ENCODE peak calls at places on chromosomes 16 and 17, in four cellular contexts. One of them, this sample, is unnamed.

GRCh38 chr17:2867441-2868424 is 71.5 kb downstream of the RAP1GAP2 start:
- DNase-seq in endothelial cell of umbilical vein: no peak
- DNase-seq in suprapubic skin: no peak
- DNase-seq in GM23338: peak; percentile 90
- DNase-seq in this sample: no peak

GRCh38 chr16:87832759-87833502 is 36.4 kb downstream of the SLC7A5 start:
- DNase-seq in suprapubic skin: no peak
- DNase-seq in endothelial cell of umbilical vein: no peak
- DNase-seq in GM23338: no peak
- DNase-seq in this sample: no peak

GRCh38 chr17:67438669-67439068 is 61.6 kb downstream of the PITPNC1 start:
- DNase-seq in endothelial cell of umbilical vein: no peak
- DNase-seq in GM23338: peak; percentile 50
- DNase-seq in suprapubic skin: no peak
- DNase-seq in this sample: no peak

GRCh38 chr16:62035115-62036092 is 834 bp downstream of the CDH8 start:
- DNase-seq in endothelial cell of umbilical vein: no peak
- DNase-seq in suprapubic skin: no peak
- DNase-seq in GM23338: peak; percentile 84
- DNase-seq in this sample: no peak

GRCh38 chr16:13957197-13958078 is 37.5 kb downstream of the ERCC4 start:
- DNase-seq in GM23338: no peak
- DNase-seq in suprapubic skin: peak; percentile 86
- DNase-seq in endothelial cell of umbilical vein: peak; percentile 91
- DNase-seq in this sample: peak; percentile 89

GRCh38 chr16:85762970-85763369 is 12.1 kb upstream of the C16orf74 start:
- DNase-seq in suprapubic skin: no peak
- DNase-seq in endothelial cell of umbilical vein: no peak
- DNase-seq in GM23338: no peak
- DNase-seq in this sample: no peak

GRCh38 chr16:2969545-2970521 is 685 bp downstream of the PAQR4 start:
- DNase-seq in suprapubic skin: no peak
- DNase-seq in endothelial cell of umbilical vein: peak; percentile 43
- DNase-seq in GM23338: peak; percentile 93
- DNase-seq in this sample: no peak

GRCh38 chr17:56131431-56131830 is 21.8 kb upstream of the ANKFN1 start:
- DNase-seq in endothelial cell of umbilical vein: no peak
- DNase-seq in GM23338: no peak
- DNase-seq in suprapubic skin: no peak
- DNase-seq in this sample: no peak

GRCh38 chr17:57499648-57500049 is 243.3 kb downstream of the MSI2 start:
- DNase-seq in GM23338: no peak
- DNase-seq in endothelial cell of umbilical vein: no peak
- DNase-seq in suprapubic skin: no peak
- DNase-seq in this sample: no peak

GRCh38 chr17:44830359-44831269 is 527 bp upstream of the GJC1 start:
- DNase-seq in endothelial cell of umbilical vein: peak; percentile 29
- DNase-seq in GM23338: peak; percentile 92
- DNase-seq in suprapubic skin: no peak
- DNase-seq in this sample: no peak

GRCh38 chr16:49854227-49855203 is 1.4 kb downstream of the ZNF423 start:
- DNase-seq in endothelial cell of umbilical vein: peak; percentile 25
- DNase-seq in GM23338: peak; percentile 74
- DNase-seq in suprapubic skin: no peak
- DNase-seq in this sample: no peak

GRCh38 chr16:28839899-28840298 is 6.2 kb downstream of the TUFM start:
- DNase-seq in endothelial cell of umbilical vein: no peak
- DNase-seq in suprapubic skin: no peak
- DNase-seq in GM23338: no peak
- DNase-seq in this sample: no peak

GRCh38 chr17:46059457-46059856 is 60.4 kb downstream of the STH start:
- DNase-seq in endothelial cell of umbilical vein: no peak
- DNase-seq in GM23338: no peak
- DNase-seq in suprapubic skin: no peak
- DNase-seq in this sample: no peak

GRCh38 chr16:68984467-68984866 is 121.0 kb upstream of the HAS3 start:
- DNase-seq in suprapubic skin: no peak
- DNase-seq in endothelial cell of umbilical vein: no peak
- DNase-seq in GM23338: no peak
- DNase-seq in this sample: no peak

GRCh38 chr17:40180694-40181093 is 3.4 kb downstream of the RAPGEFL1 start:
- DNase-seq in endothelial cell of umbilical vein: no peak
- DNase-seq in GM23338: no peak
- DNase-seq in suprapubic skin: no peak
- DNase-seq in this sample: no peak

GRCh38 chr16:72427001-72427785 is 255.2 kb upstream of the PMFBP1 start:
- DNase-seq in endothelial cell of umbilical vein: no peak
- DNase-seq in suprapubic skin: no peak
- DNase-seq in GM23338: no peak
- DNase-seq in this sample: no peak

GRCh38 chr16:87186440-87186839 is 130.8 kb downstream of the C16orf95 start:
- DNase-seq in GM23338: peak; percentile 15
- DNase-seq in suprapubic skin: no peak
- DNase-seq in endothelial cell of umbilical vein: peak; percentile 50
- DNase-seq in this sample: no peak

GRCh38 chr16:27232061-27232841 is 28.9 kb downstream of the KDM8 start:
- DNase-seq in suprapubic skin: no peak
- DNase-seq in GM23338: no peak
- DNase-seq in endothelial cell of umbilical vein: no peak
- DNase-seq in this sample: no peak

GRCh38 chr17:12928736-12929135 is 89.1 kb downstream of the ELAC2 start:
- DNase-seq in suprapubic skin: no peak
- DNase-seq in GM23338: peak; percentile 40
- DNase-seq in endothelial cell of umbilical vein: no peak
- DNase-seq in this sample: no peak

GRCh38 chr17:57708401-57708800 is 36.7 kb downstream of the CCDC182 start:
- DNase-seq in GM23338: peak; percentile 32
- DNase-seq in endothelial cell of umbilical vein: no peak
- DNase-seq in suprapubic skin: no peak
- DNase-seq in this sample: no peak

GRCh38 chr17:50196036-50196435 is 5.4 kb downstream of the COL1A1 start:
- DNase-seq in GM23338: no peak
- DNase-seq in endothelial cell of umbilical vein: no peak
- DNase-seq in suprapubic skin: no peak
- DNase-seq in this sample: no peak

GRCh38 chr17:50195196-50195865 is 6.1 kb downstream of the COL1A1 start:
- DNase-seq in endothelial cell of umbilical vein: no peak
- DNase-seq in GM23338: no peak
- DNase-seq in suprapubic skin: no peak
- DNase-seq in this sample: no peak

GRCh38 chr17:50194441-50195195 is 6.8 kb downstream of the COL1A1 start:
- DNase-seq in endothelial cell of umbilical vein: no peak
- DNase-seq in GM23338: no peak
- DNase-seq in suprapubic skin: no peak
- DNase-seq in this sample: no peak

GRCh38 chr17:50198026-50198669 is 3.3 kb downstream of the COL1A1 start:
- DNase-seq in GM23338: peak; percentile 72
- DNase-seq in suprapubic skin: no peak
- DNase-seq in endothelial cell of umbilical vein: peak; percentile 64
- DNase-seq in this sample: no peak

DNA sequence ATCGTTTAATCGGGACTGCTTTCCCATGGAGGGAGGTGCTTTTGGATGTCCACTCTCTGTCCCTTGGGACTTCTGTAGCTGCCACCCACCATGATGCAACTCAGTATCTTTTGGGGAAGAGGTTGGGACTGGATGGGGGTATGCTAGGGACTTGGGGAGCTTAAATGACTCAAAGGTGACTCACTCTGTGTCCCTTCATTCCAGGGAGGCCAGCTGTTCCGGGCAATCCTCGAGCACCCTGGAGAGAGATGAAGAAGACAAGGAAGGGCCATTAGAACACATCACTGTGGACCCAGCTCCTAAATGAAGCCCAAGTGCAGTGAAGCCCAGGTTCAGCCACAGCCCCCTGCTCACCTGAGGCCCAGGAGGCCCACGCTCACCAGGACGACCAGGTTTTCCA is 4.6 kb downstream of the COL1A1 start:
- DNase-seq in suprapubic skin: no peak
- DNase-seq in endothelial cell of umbilical vein: no peak
- DNase-seq in GM23338: no peak
- DNase-seq in this sample: no peak
- H3K36me3 ChIP-seq in suprapubic skin: peaks cover 46% of the 10 kb centered on the region
- H3K36me3 ChIP-seq in endothelial cell of umbilical vein: no peaks in the 10 kb centered on the region
- H3K36me3 ChIP-seq in GM23338: no peaks in the 10 kb centered on the region
- H3K36me3 ChIP-seq in this sample: peaks cover 3% of the 10 kb centered on the region

DNA sequence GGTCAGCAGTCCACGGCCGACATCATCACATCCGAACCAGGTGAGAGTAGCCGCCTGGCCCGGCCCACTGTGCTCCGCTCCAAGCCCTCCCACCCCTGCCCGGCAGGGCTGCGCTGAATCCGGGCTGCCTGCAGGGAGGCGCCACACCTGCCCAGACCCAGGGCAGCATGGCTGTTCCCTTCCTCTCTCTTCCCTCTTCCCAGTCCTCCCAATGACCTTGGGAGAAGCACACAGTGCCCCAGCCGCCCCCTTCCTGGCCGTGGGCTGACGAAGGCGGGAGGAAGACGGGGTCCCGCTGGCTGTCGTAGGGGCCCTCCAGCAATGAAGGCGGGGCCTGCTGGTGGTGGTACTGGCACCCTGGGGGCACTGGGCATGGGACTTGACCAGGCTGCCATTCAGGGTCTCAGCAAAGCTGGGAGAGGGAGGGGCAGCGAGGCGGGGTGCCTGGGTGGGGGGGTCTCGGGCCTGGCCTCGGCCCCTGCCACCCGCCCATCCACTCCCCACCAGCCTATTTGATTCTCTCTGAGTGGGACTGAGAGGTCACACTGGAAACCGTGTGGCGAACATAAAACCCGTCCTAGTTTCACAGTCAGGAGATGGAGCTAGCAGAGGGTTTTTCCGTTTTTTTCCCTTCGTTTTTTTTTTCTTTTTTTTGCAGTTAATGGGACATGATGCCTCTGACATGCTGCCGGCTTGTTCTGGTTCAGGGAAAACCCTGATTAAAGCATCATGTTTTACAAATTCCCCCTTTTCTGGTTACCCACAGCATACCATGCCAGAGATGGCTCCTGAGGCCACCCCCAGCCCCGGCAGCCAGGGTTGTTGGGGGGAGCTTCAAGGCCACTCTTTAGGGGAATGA is 50.6 kb downstream of the BAHCC1 start:
- DNase-seq in suprapubic skin: no peak
- DNase-seq in GM23338: peak; percentile 63
- DNase-seq in endothelial cell of umbilical vein: no peak
- DNase-seq in this sample: no peak
- TF ChIP-seq POLR2AphosphoS5 in suprapubic skin: no peak
- TF ChIP-seq POLR2AphosphoS5 in GM23338: no peak
- TF ChIP-seq POLR2AphosphoS5 in endothelial cell of umbilical vein: no peak
- TF ChIP-seq POLR2AphosphoS5 in this sample: no peak

GRCh38 chr17:80396680-80397387 is 18.1 kb upstream of the ENDOV start:
- DNase-seq in endothelial cell of umbilical vein: no peak
- DNase-seq in suprapubic skin: no peak
- DNase-seq in GM23338: no peak
- DNase-seq in this sample: no peak

GRCh38 chr17:80395402-80396151 is 19.4 kb upstream of the ENDOV start:
- DNase-seq in endothelial cell of umbilical vein: no peak
- DNase-seq in GM23338: peak; percentile 54
- DNase-seq in suprapubic skin: no peak
- DNase-seq in this sample: no peak

GRCh38 chr17:80393491-80393890 is 21.5 kb upstream of the ENDOV start:
- DNase-seq in suprapubic skin: no peak
- DNase-seq in GM23338: no peak
- DNase-seq in endothelial cell of umbilical vein: no peak
- DNase-seq in this sample: no peak

GRCh38 chr17:80393961-80394360 is 21.0 kb upstream of the ENDOV start:
- DNase-seq in suprapubic skin: no peak
- DNase-seq in GM23338: no peak
- DNase-seq in endothelial cell of umbilical vein: no peak
- DNase-seq in this sample: no peak

GRCh38 chr17:80394629-80395216 is 20.2 kb upstream of the ENDOV start:
- DNase-seq in suprapubic skin: no peak
- DNase-seq in endothelial cell of umbilical vein: no peak
- DNase-seq in GM23338: no peak
- DNase-seq in this sample: no peak
- H3K36me3 ChIP-seq in suprapubic skin: peaks cover 49% of the 10 kb centered on the region
- H3K36me3 ChIP-seq in endothelial cell of umbilical vein: peaks cover 13% of the 10 kb centered on the region
- H3K36me3 ChIP-seq in GM23338: no peaks in the 10 kb centered on the region
- H3K36me3 ChIP-seq in this sample: peaks cover under 1% of the 10 kb centered on the region

DNA sequence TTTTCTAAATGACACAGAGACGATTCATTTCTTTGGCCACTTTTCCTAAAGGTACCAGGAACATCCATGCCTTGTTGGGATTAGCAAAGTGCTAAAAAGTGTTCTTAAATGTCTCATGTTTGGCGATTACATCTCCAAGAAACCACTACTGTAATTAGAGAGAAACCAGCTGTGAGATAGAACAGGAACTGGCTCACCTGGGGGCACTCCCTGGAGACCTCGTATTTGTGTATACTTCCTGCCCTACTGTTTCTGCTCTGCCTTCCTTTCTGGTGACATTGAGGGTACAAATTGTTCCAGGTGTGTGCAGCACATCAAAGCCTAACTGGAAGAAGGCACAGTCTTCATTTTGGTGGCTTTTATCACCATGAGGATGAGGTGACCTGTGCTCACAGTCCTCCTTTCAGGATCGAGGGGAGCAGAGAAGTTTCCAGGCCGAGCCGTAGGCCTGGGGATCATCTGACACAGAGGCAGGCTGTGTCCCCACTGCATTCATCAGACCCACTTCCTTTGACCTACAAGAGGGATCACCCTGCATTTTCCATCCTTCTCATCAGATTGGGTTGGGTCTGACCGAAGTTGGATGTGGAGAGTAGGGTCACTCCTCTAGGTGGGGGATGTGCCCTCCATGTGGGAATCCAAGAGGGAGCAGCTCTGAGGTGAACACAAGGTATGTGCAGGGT is 23.7 kb downstream of the CCL4 start:
- DNase-seq in suprapubic skin: no peak
- DNase-seq in GM23338: no peak
- DNase-seq in endothelial cell of umbilical vein: no peak
- DNase-seq in this sample: no peak
- TF ChIP-seq POLR2AphosphoS5 in suprapubic skin: no peak
- TF ChIP-seq POLR2AphosphoS5 in GM23338: no peak
- TF ChIP-seq POLR2AphosphoS5 in endothelial cell of umbilical vein: no peak
- TF ChIP-seq POLR2AphosphoS5 in this sample: no peak

DNA sequence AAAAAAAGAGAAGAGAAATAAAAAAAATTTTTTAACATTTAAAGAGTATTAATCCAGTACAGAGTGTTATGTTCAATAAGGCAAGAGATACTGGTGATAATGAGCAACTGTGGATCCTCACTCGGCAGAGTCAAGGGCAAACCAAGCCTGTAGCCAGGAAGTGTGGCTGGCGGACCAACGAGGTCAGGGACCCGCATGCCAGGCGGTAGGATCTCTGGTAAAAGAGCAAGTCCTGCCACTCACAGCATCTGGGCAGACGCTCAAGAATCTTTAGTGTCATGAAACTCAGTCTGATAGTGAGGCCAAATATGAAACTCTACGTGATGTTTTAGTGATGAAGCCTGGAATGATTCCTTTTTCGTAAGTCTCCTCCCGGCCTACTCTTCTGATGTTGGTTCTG is 8.3 kb upstream of the GEMIN4 start:
- DNase-seq in suprapubic skin: no peak
- DNase-seq in GM23338: no peak
- DNase-seq in endothelial cell of umbilical vein: no peak
- DNase-seq in this sample: no peak
- H3K36me3 ChIP-seq in suprapubic skin: peaks cover 73% of the 10 kb centered on the region
- H3K36me3 ChIP-seq in GM23338: peaks cover 25% of the 10 kb centered on the region
- H3K36me3 ChIP-seq in endothelial cell of umbilical vein: peaks cover 13% of the 10 kb centered on the region
- H3K36me3 ChIP-seq in this sample: peaks cover 56% of the 10 kb centered on the region

This sample was measured in SK-N-MC.